ENCODE peak calls at places on chromosome 22, in ten cellular contexts. C is erythroblast; A is GM18507; O is amygdala; F is KBM-7; G is CD14-positive monocyte; E is tibial artery; S is activated naive CD8-positive, alpha-beta T cell treated with anti-CD3 and anti-CD28 coated beads, Interleukin-2, amount 10 ng/mL, durations not matched to agents 7 days and 5 days; X is pulmonary artery endothelial cell; N is M059J. R is an unnamed sample.

GRCh38 chr22:20567371-20567847 is 60.0 kb downstream of the MED15 start:
- DNase-seq in C (no peak), A (no peak), O (no peak), F (no peak), G (no peak), E (no peak), S (no peak), X (no peak), N (peak), R (no peak)

GRCh38 chr22:50031189-50032091 is 18.9 kb upstream of the IL17REL start:
- DNase-seq in C (no peak), A (no peak), O (no peak), F (no peak), G (no peak), E (peak), S (no peak), X (no peak), N (no peak), R (no peak)

GRCh38 chr22:46008836-46009596 is 32.1 kb upstream of the WNT7B start:
- DNase-seq in C (no peak), A (no peak), O (no peak), F (no peak), G (no peak), E (peak), S (peak), X (no peak), N (no peak), R (no peak)

GRCh38 chr22:29716814-29717213 is 3.0 kb upstream of the CABP7 start:
- DNase-seq in C (peak), A (peak), O (peak), F (peak), G (no peak), E (no peak), S (peak), X (peak), N (peak), R (no peak)

GRCh38 chr22:19641254-19641982 is 72.9 kb upstream of the SEPTIN5 start:
- DNase-seq in C (peak), A (no peak), O (no peak), F (no peak), G (no peak), E (peak), S (peak), X (no peak), N (no peak), R (no peak)

GRCh38 chr22:17359501-17359900 is 9.8 kb upstream of the CECR2 start:
- DNase-seq in C (no peak), A (no peak), O (no peak), F (peak), G (no peak), E (no peak), S (no peak), X (no peak), N (peak), R (no peak)

GRCh38 chr22:28349114-28349513 is 330.5 kb downstream of the TTC28 start:
- DNase-seq in C (no peak), A (no peak), O (no peak), F (no peak), G (no peak), E (no peak), S (no peak), X (no peak), N (no peak), R (no peak)

GRCh38 chr22:30232716-30233218 is 13.8 kb downstream of the LIF start:
- DNase-seq in C (no peak), A (no peak), O (no peak), F (no peak), G (no peak), E (no peak), S (no peak), X (no peak), N (no peak), R (no peak)

GRCh38 chr22:47724751-47725150 is 962.3 kb downstream of the TBC1D22A start:
- DNase-seq in C (no peak), A (no peak), O (no peak), F (no peak), G (no peak), E (no peak), S (no peak), X (no peak), N (no peak), R (no peak)

GRCh38 chr22:24367841-24368240 is 59.6 kb upstream of the ADORA2A start:
- DNase-seq in C (no peak), A (no peak), O (no peak), F (no peak), G (no peak), E (no peak), S (no peak), X (no peak), N (peak), R (no peak)

GRCh38 chr22:50548046-50548912 is 2.6 kb downstream of the KLHDC7B start:
- DNase-seq in C (no peak), A (no peak), O (no peak), F (no peak), G (no peak), E (no peak), S (peak), X (no peak), N (no peak), R (no peak)

GRCh38 chr22:38872172-38872830 is at the start of gene CBX6:
- DNase-seq in C (peak), A (peak), O (peak), F (peak), G (peak), E (peak), S (peak), X (peak), N (peak), R (no peak)

GRCh38 chr22:29394931-29395581 is 6.7 kb upstream of the AP1B1 start:
- DNase-seq in C (peak), A (no peak), O (peak), F (peak), G (peak), E (peak), S (peak), X (no peak), N (peak), R (no peak)

GRCh38 chr22:49971232-49972162 is 10.9 kb downstream of the PIM3 start:
- DNase-seq in C (peak), A (no peak), O (no peak), F (no peak), G (peak), E (peak), S (peak), X (no peak), N (peak), R (no peak)

GRCh38 chr22:22770280-22770871 is 117.2 kb upstream of the IGLL5 start:
- DNase-seq in C (peak), A (no peak), O (no peak), F (peak), G (no peak), E (peak), S (peak), X (no peak), N (peak), R (no peak)

R was measured in glomerular endothelial cell.